ENCODE peak calls at places on chromosomes 2 and 18, in seven cellular contexts. K is uterus, V is transverse colon, H is tibial nerve, P is sigmoid colon, A is adrenal gland, L is ovary. O is an unnamed sample.

GRCh38 chr18:11380968-11381367 is 228.4 kb upstream of the SLC35G4 start:
- DNase-seq in K (no peak), V (no peak), H (no peak), P (no peak), A (no peak), L (no peak), O (no peak)

GRCh38 chr2:69082430-69082997 is 69.5 kb downstream of the ANTXR1 start:
- DNase-seq in K (peak), V (peak), H (no peak), P (no peak), A (peak), L (peak), O (peak)

GRCh38 chr2:144912206-144912605 is 392.3 kb upstream of the ZEB2 start:
- DNase-seq in K (no peak), V (no peak), H (no peak), P (no peak), A (no peak), L (no peak), O (no peak)

GRCh38 chr18:9910071-9910470 is 3.7 kb upstream of the VAPA start:
- DNase-seq in K (no peak), V (no peak), H (no peak), P (no peak), A (no peak), L (no peak), O (no peak)

GRCh38 chr18:11880586-11881304 is 27.4 kb downstream of the MPPE1 start:
- DNase-seq in K (no peak), V (no peak), H (no peak), P (no peak), A (no peak), L (no peak), O (no peak)

GRCh38 chr2:156703628-156704027 is 267.4 kb downstream of the GPD2 start:
- DNase-seq in K (no peak), V (no peak), H (no peak), P (no peak), A (no peak), L (no peak), O (no peak)

GRCh38 chr18:25289040-25289631 is 62.8 kb downstream of the ZNF521 start:
- DNase-seq in K (peak), V (no peak), H (no peak), P (no peak), A (no peak), L (peak), O (no peak)

GRCh38 chr18:55306338-55306737 is 281.7 kb downstream of the TCF4 start:
- DNase-seq in K (no peak), V (no peak), H (no peak), P (no peak), A (no peak), L (no peak), O (no peak)

GRCh38 chr2:188984126-188984525 is 10.0 kb downstream of the COL3A1 start:
- DNase-seq in K (no peak), V (no peak), H (no peak), P (no peak), A (no peak), L (no peak), O (no peak)

GRCh38 chr2:190627881-190628412 is 20.9 kb upstream of the NAB1 start:
- DNase-seq in K (no peak), V (peak), H (no peak), P (no peak), A (no peak), L (no peak), O (peak)

GRCh38 chr2:222355860-222356259 is 57.1 kb upstream of the PAX3 start:
- DNase-seq in K (no peak), V (no peak), H (no peak), P (no peak), A (no peak), L (no peak), O (no peak)

GRCh38 chr2:201500534-201500933 is 49.0 kb downstream of the STRADB start:
- DNase-seq in K (no peak), V (no peak), H (no peak), P (no peak), A (no peak), L (no peak), O (no peak)

DNA sequence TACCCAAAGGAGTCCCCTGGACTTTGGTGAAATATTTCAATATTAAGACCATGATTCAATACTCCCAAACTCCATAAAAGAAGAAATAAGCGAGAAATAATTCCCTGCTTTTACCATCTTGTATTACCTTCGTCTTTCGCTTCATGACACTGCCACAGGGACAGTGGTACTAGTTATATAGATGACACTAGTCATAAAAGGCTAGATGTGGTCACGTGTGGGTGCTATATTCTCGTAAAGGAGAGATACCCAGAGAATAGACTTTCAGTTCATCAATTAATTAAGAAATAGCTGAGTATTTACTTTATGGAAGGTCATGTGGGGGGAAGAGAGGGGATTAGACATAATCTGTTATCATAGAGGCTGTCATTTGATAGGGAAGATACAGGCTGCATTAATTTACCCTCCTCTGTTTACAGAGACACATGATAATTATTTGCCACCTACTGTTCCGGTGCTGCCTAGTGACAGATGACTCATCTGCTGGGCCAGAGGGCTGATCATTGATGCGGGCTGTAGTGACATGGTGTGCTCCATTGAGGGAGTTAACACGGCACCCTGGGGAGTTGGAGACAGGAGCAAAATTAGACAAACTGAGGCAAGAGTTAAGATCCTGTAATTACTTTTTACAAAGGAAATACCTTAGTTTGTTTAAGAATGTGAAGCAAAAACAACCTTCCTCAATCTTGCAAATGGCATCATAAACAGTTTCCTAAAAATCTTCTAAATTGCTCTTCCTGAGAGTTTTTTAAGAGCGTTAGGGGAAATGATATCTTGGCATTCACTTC is 78.2 kb upstream of the ITGB6 start:
- DNase-seq in K (no peak), V (no peak), H (no peak), P (no peak), A (no peak), L (no peak), O (no peak)
- H3K27ac ChIP-seq in K (peak), V (peak), H (peak), P (peak), A (no peak), L (no peak), O (no peak)

GRCh38 chr2:176101216-176101845 is 1.7 kb downstream of the HOXD12 start:
- DNase-seq in K (no peak), V (no peak), H (no peak), P (no peak), A (no peak), L (no peak), O (peak)
- TF ChIP-seq CTCF in K (no peak), V (no peak), H (no peak), P (no peak), A (no peak), L (no peak), O (no peak)

GRCh38 chr2:121649402-121649651 is at the start of gene CLASP1:
- DNase-seq in K (peak), V (peak), H (peak), P (peak), A (peak), L (peak), O (peak)
- TF ChIP-seq POLR2A in K (peak), V (no peak), H (peak), P (no peak), A (peak), L (no peak), O (peak)

GRCh38 chr2:229980440-229981184 is 58.3 kb downstream of the FBXO36 start:
- DNase-seq in K (peak), V (peak), H (no peak), P (peak), A (peak), L (peak), O (no peak)
- H3K27ac ChIP-seq in K (peak), V (peak), H (peak), P (peak), A (no peak), L (peak), O (peak)

GRCh38 chr2:229674830-229675530 is 39.4 kb downstream of the DNER start:
- DNase-seq in K (no peak), V (no peak), H (no peak), P (no peak), A (peak), L (no peak), O (no peak)
- TF ChIP-seq CTCF in K (no peak), V (no peak), H (no peak), P (no peak), A (no peak), L (no peak), O (no peak)

GRCh38 chr2:64537991-64538390 is 13.9 kb downstream of the AFTPH start:
- DNase-seq in K (no peak), V (no peak), H (no peak), P (no peak), A (no peak), L (no peak), O (no peak)

GRCh38 chr2:64542071-64543005 is 18.2 kb downstream of the AFTPH start:
- DNase-seq in K (no peak), V (no peak), H (no peak), P (no peak), A (no peak), L (no peak), O (no peak)

GRCh38 chr2:64541547-64541946 is 17.4 kb downstream of the AFTPH start:
- DNase-seq in K (no peak), V (no peak), H (no peak), P (no peak), A (no peak), L (no peak), O (no peak)

GRCh38 chr2:64540615-64541014 is 16.5 kb downstream of the AFTPH start:
- DNase-seq in K (no peak), V (no peak), H (no peak), P (no peak), A (no peak), L (no peak), O (no peak)

GRCh38 chr2:64538764-64539433 is 14.8 kb downstream of the AFTPH start:
- DNase-seq in K (no peak), V (no peak), H (no peak), P (no peak), A (no peak), L (no peak), O (no peak)
- TF ChIP-seq POLR2A in K (no peak), V (no peak), H (no peak), P (no peak), A (no peak), L (no peak), O (no peak)

DNA sequence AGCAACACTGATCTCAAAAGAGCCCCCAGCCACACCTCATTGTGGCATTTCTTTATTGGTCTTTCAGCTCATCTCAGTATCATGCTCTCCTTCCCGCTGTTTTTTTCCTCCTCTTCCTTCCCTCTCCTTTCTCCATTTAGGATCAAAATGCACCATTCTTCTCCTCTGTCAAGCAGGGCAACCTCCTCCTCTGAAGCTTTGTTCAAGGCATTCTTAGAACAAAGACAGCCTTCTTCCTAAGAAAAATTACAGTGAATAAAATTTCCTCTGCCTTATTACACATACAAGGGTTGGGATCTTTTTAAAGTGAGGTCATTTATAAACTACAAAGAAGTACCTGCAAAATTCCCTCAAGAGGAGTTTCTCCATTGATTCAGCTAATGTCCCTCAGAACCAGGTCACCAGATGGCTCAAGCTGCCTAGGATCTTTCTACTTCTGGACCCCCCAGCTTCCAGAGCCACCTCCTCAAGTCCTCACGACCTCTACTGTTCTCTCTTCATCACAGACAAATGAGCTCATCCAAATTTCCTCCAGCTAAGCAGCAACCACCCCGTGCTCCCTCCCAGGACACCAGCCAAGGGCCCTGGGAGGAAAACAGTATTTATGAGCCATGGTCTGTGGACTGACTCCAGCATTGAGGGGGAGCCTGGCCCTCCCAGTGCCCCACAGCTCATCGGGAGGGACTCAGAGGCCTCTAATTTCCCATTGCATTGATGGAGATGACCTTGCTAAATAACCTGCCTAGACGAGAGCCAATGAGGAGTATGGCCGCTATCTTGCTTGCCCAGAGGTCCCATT is 18.0 kb downstream of the SFXN5 start:
- DNase-seq in K (no peak), V (no peak), H (no peak), P (no peak), A (no peak), L (no peak), O (no peak)
- H3K27ac ChIP-seq in K (no peak), V (no peak), H (peak), P (peak), A (no peak), L (no peak), O (no peak)

DNA sequence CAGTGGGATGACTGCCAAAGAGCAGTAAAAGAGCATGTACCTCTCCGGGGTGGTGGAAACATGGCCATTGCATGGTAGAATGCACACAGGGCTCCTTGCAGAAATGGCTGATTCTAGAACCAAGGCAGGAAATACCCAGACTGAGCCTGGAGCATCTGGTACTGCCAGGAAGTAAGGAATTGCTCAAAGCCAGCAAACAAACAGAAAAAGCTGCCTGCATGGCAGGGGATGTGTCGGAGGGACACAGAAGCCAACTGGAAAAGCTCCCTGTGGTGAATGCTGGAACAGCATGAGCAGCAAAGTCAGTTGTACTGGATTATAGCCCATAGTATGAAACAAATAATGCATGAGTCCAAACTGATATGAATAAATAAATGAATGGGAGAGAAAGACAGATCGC is 78.0 kb upstream of the NFATC1 start:
- DNase-seq in K (no peak), V (no peak), H (no peak), P (no peak), A (no peak), L (no peak), O (no peak)
- TF ChIP-seq CTCF in K (no peak), V (no peak), H (no peak), P (no peak), A (no peak), L (no peak), O (no peak)

GRCh38 chr2:135532581-135532980 is 1.3 kb downstream of the R3HDM1 start:
- DNase-seq in K (no peak), V (no peak), H (no peak), P (no peak), A (no peak), L (no peak), O (no peak)

GRCh38 chr2:135528006-135528405 is 3.0 kb downstream of the ZRANB3 start:
- DNase-seq in K (no peak), V (no peak), H (no peak), P (no peak), A (no peak), L (no peak), O (no peak)

GRCh38 chr2:135530313-135531230 is at the start of gene ZRANB3:
- DNase-seq in K (peak), V (peak), H (peak), P (peak), A (peak), L (peak), O (peak)

GRCh38 chr2:135525786-135526185 is 5.2 kb downstream of the ZRANB3 start:
- DNase-seq in K (no peak), V (no peak), H (no peak), P (no peak), A (no peak), L (no peak), O (no peak)

DNA sequence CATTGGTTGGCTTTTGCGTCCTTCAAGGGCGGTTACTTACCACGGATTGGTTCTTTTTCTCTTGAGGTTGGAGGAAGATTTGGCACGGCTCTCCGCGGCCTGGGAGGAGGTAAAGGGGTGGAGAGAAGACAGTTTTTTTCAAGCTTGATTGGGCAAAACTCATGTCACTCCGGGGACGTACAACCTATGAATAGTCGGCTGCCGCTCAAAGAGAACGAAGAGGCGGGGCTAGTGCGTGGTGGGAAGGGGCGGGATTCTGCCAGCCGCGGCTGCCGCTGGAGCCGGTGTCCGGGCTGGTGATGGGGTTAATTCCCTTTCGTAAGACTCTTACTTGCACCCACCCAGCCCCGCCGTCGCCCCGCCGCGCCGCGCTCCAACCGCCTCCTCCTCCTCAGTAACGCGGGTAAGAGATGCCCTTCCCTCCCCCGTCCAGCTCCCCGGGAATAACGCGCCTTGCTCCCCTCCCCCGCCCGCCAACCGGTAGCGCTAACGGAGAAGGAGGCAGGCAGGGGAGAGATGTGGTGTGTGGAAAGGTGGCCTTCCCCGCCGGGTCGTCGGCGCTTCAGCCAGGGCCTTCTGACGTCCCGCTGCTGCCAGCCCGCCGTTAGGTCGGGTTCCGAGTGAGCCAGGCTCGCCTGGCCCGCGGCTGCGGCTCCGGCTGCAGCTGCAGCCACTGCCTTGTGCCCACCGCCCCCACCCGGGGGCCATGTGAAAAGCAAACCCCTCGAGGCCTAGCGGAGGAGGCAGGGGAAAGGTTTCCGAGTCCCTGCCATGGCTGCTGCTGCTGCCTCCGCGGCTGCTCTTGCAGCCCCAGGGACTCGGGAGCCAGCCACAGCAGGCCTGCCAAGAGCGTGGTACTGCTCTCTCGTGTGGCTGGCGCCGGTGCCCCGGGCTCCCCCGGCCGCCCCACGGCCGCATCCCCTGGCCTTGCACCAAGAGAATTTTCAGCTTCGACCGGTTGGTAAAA is at the start of gene R3HDM1:
- DNase-seq in K (peak), V (peak), H (peak), P (peak), A (peak), L (peak), O (peak)
- TF ChIP-seq POLR2A in K (peak), V (peak), H (peak), P (peak), A (peak), L (no peak), O (peak)

O was measured in heart left ventricle.